ENCODE peak calls at places on chromosome X, in four cellular contexts. P is fibroblast of mammary gland, R is neural crest cell, V is pancreas. F is an unnamed sample.

GRCh38 chrX:33949300-33949699 is 182.8 kb downstream of the FAM47A start:
- DNase-seq in R (no peak), V (no peak), P (no peak), F (no peak)

GRCh38 chrX:39336709-39337294 is 535.5 kb downstream of the MID1IP1 start:
- DNase-seq in P (no peak), V (no peak), R (no peak), F (no peak)

GRCh38 chrX:3504916-3505315 is 158.5 kb upstream of the MXRA5 start:
- DNase-seq in P (peak; percentile 53), R (no peak), V (no peak), F (no peak)

GRCh38 chrX:31258163-31258562 is 186.3 kb upstream of the FTHL17 start:
- DNase-seq in R (no peak), V (no peak), P (no peak), F (no peak)

GRCh38 chrX:30949554-30949953 is 60.5 kb upstream of the TAB3 start:
- DNase-seq in V (no peak), R (no peak), P (no peak), F (no peak)

GRCh38 chrX:99397879-99398278 is 1012.2 kb downstream of the PCDH19 start:
- DNase-seq in R (no peak), V (no peak), P (no peak), F (no peak)

GRCh38 chrX:129663171-129663570 is 8.4 kb upstream of the APLN start:
- DNase-seq in P (peak; percentile 68), R (no peak), V (no peak), F (no peak)

GRCh38 chrX:72080150-72080549 is 51.6 kb downstream of the RTL5 start:
- DNase-seq in V (no peak), P (no peak), R (no peak), F (no peak)

GRCh38 chrX:118066867-118067515 is 49.6 kb downstream of the KLHL13 start:
- DNase-seq in P (no peak), V (no peak), R (no peak), F (no peak)

GRCh38 chrX:140710710-140711109 is 1.2 kb downstream of the LINC00632 start:
- DNase-seq in P (no peak), R (peak; percentile 10), V (no peak), F (no peak)

GRCh38 chrX:45621356-45622041 is 420.8 kb upstream of the DIPK2B start:
- DNase-seq in R (no peak), V (no peak), P (peak; percentile 93), F (no peak)

GRCh38 chrX:48068096-48068887 is 3.1 kb downstream of the ZNF630 start:
- DNase-seq in V (no peak), P (no peak), R (no peak), F (no peak)

GRCh38 chrX:45320191-45320590 is 119.5 kb upstream of the DIPK2B start:
- DNase-seq in V (no peak), R (no peak), P (no peak), F (no peak)

GRCh38 chrX:84735025-84735424 is 232.8 kb upstream of the HDX start:
- DNase-seq in R (no peak), V (no peak), P (no peak), F (no peak)

GRCh38 chrX:2664497-2664896 is 26.6 kb upstream of the CD99 start:
- DNase-seq in P (peak; percentile 96), R (no peak), V (peak; percentile 7), F (no peak)

GRCh38 chrX:9781941-9782340 is 4.3 kb upstream of the SHROOM2 start:
- DNase-seq in V (no peak), R (no peak), P (no peak), F (no peak)

GRCh38 chrX:136176399-136176825 is 29.1 kb downstream of the FHL1 start:
- DNase-seq in P (peak; percentile 91), R (no peak), V (no peak), F (no peak)

GRCh38 chrX:45843518-45843917 is 642.8 kb upstream of the DIPK2B start:
- DNase-seq in V (no peak), R (no peak), P (no peak), F (no peak)

GRCh38 chrX:18873836-18874235 is 110.1 kb downstream of the PHKA2 start:
- DNase-seq in P (no peak), R (no peak), V (no peak), F (no peak)

GRCh38 chrX:70087857-70088256 is 25.6 kb downstream of the OTUD6A start:
- DNase-seq in P (peak; percentile 19), V (no peak), R (no peak), F (no peak)

GRCh38 chrX:19794690-19795089 is 92.7 kb downstream of the SH3KBP1 start:
- DNase-seq in P (no peak), R (no peak), V (no peak), F (no peak)

GRCh38 chrX:71081348-71082148 is 13.4 kb upstream of the SNX12 start:
- DNase-seq in R (no peak), V (no peak), P (peak; percentile 55), F (no peak)

GRCh38 chrX:44974462-44974861 is 101.5 kb downstream of the KDM6A start:
- DNase-seq in R (no peak), V (no peak), P (peak; percentile 48), F (no peak)

GRCh38 chrX:69501433-69501832 is 2.7 kb upstream of the NALF2 start:
- DNase-seq in R (peak; percentile 34), P (peak; percentile 18), V (peak; percentile 39), F (no peak)

GRCh38 chrX:53379008-53379710 is 43.3 kb downstream of the SMC1A start:
- DNase-seq in V (no peak), R (no peak), P (no peak), F (no peak)

GRCh38 chrX:40720811-40721210 is 14.5 kb downstream of the MED14 start:
- DNase-seq in P (no peak), R (no peak), V (no peak), F (no peak)
- TF ChIP-seq CTCF in P (no peak), R (no peak), V (no peak), F (no peak)

GRCh38 chrX:23134171-23134570 is 134.4 kb downstream of the DDX53 start:
- DNase-seq in V (no peak), R (no peak), P (no peak), F (no peak)
- TF ChIP-seq CTCF in V (no peak), R (no peak), P (no peak), F (no peak)

GRCh38 chrX:132676102-132676501 is 187.3 kb upstream of the MBNL3 start:
- DNase-seq in P (no peak), R (no peak), V (no peak), F (no peak)
- TF ChIP-seq CTCF in P (no peak), R (peak; percentile 14), V (no peak), F (no peak)

DNA sequence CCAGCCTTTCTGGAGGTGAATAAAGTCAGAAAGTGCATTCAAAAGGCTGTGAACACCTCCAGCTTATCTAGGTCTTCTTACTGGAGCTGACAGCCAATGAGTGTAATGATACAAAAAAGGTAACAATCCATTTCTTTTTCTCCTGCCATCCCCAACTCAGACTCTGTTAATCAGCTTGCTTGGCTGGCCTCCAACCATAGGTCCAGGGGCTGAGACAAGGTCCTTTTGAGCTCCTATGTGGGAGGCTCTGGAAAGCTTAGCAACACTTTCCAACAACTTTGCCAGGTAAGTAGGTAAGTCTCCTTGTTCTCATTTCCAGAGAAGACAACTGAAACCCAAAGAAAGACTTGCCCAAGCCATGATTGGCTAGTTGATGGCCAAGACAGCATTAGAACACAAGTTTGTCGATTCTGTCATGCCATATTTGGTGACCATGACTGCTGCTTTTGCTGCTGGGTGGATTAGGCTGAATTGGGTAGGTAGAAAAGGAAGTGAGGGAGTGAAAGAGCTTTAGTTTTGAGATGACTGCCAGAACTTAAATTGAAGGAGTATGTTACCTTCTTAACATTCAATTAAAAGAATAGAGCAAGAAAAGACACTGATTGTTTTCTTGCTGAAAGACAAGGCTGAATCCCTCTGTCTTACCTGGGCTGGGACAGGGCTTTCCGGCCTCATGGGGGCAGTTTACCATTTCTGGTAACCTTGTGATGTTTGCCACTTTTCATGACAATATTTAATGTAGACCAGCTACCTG is 22.8 kb downstream of the VSIG4 start:
- DNase-seq in R (no peak), V (no peak), P (no peak), F (no peak)
- TF ChIP-seq CTCF in R (no peak), V (no peak), P (no peak), F (no peak)

GRCh38 chrX:109536439-109537323 is at the start of gene NXT2:
- DNase-seq in P (peak; percentile 91), V (peak; percentile 89), R (peak; percentile 83), F (peak; percentile 94)
- TF ChIP-seq CTCF in P (no peak), V (no peak), R (no peak), F (no peak)

GRCh38 chrX:21529771-21530170 is 128.4 kb downstream of the KLHL34 start:
- DNase-seq in P (peak; percentile 10), V (no peak), R (no peak), F (no peak)
- TF ChIP-seq CTCF in P (no peak), V (no peak), R (no peak), F (no peak)

GRCh38 chrX:7132335-7133035 is 15.0 kb upstream of the STS start:
- DNase-seq in P (peak; percentile 82), V (peak; percentile 61), R (peak; percentile 41), F (peak; percentile 67)
- TF ChIP-seq CTCF in P (peak; percentile 61), V (peak; percentile 35), R (peak; percentile 77), F (peak; percentile 39)

F was measured in upper lobe of right lung.